ENCODE peak calls at places on chromosome 9, in five cellular contexts. One of them, this sample, is unnamed.

GRCh38 chr9:116219686-116220085 is 66.1 kb downstream of the PAPPA start:
- DNase-seq in CD8-positive, alpha-beta T cell: no peak
- DNase-seq in GM12865: no peak
- DNase-seq in body of pancreas: no peak
- DNase-seq in AG09309: no peak
- DNase-seq in this sample: peak

GRCh38 chr9:35771943-35772342 is 17.9 kb upstream of the MSMP start:
- DNase-seq in CD8-positive, alpha-beta T cell: no peak
- DNase-seq in GM12865: no peak
- DNase-seq in body of pancreas: no peak
- DNase-seq in AG09309: no peak
- DNase-seq in this sample: no peak

GRCh38 chr9:130128251-130128650 is 44.0 kb upstream of the NCS1 start:
- DNase-seq in CD8-positive, alpha-beta T cell: peak
- DNase-seq in GM12865: peak
- DNase-seq in body of pancreas: no peak
- DNase-seq in AG09309: no peak
- DNase-seq in this sample: no peak

GRCh38 chr9:130183133-130183762 is 11.0 kb downstream of the NCS1 start:
- DNase-seq in CD8-positive, alpha-beta T cell: no peak
- DNase-seq in GM12865: no peak
- DNase-seq in body of pancreas: peak
- DNase-seq in AG09309: peak
- DNase-seq in this sample: peak

GRCh38 chr9:123358181-123358894 is 2.3 kb downstream of the CRB2 start:
- DNase-seq in CD8-positive, alpha-beta T cell: no peak
- DNase-seq in GM12865: no peak
- DNase-seq in body of pancreas: no peak
- DNase-seq in AG09309: no peak
- DNase-seq in this sample: no peak

GRCh38 chr9:87494970-87495471 is 2.6 kb upstream of the DAPK1 start:
- DNase-seq in CD8-positive, alpha-beta T cell: no peak
- DNase-seq in GM12865: peak
- DNase-seq in body of pancreas: no peak
- DNase-seq in AG09309: no peak
- DNase-seq in this sample: no peak

GRCh38 chr9:116905131-116905724 is 218.1 kb downstream of the TRIM32 start:
- DNase-seq in CD8-positive, alpha-beta T cell: no peak
- DNase-seq in GM12865: no peak
- DNase-seq in body of pancreas: no peak
- DNase-seq in AG09309: no peak
- DNase-seq in this sample: no peak

GRCh38 chr9:4435197-4435596 is 55.1 kb upstream of the SLC1A1 start:
- DNase-seq in CD8-positive, alpha-beta T cell: no peak
- DNase-seq in GM12865: no peak
- DNase-seq in body of pancreas: no peak
- DNase-seq in AG09309: peak
- DNase-seq in this sample: no peak

GRCh38 chr9:134775552-134775951 is 105.1 kb upstream of the FCN2 start:
- DNase-seq in CD8-positive, alpha-beta T cell: no peak
- DNase-seq in GM12865: no peak
- DNase-seq in body of pancreas: no peak
- DNase-seq in AG09309: peak
- DNase-seq in this sample: no peak

GRCh38 chr9:123710299-123710698 is 219.6 kb downstream of the DENND1A start:
- DNase-seq in CD8-positive, alpha-beta T cell: no peak
- DNase-seq in GM12865: peak
- DNase-seq in body of pancreas: no peak
- DNase-seq in AG09309: peak
- DNase-seq in this sample: peak

GRCh38 chr9:114375386-114375785 is 12.4 kb downstream of the AKNA start:
- DNase-seq in CD8-positive, alpha-beta T cell: no peak
- DNase-seq in GM12865: no peak
- DNase-seq in body of pancreas: no peak
- DNase-seq in AG09309: no peak
- DNase-seq in this sample: no peak

GRCh38 chr9:132007371-132007701 is 72.3 kb downstream of the MED27 start:
- DNase-seq in CD8-positive, alpha-beta T cell: no peak
- DNase-seq in GM12865: no peak
- DNase-seq in body of pancreas: no peak
- DNase-seq in AG09309: no peak
- DNase-seq in this sample: no peak

GRCh38 chr9:21455320-21455719 is 15.1 kb downstream of the IFNA1 start:
- DNase-seq in CD8-positive, alpha-beta T cell: no peak
- DNase-seq in GM12865: peak
- DNase-seq in body of pancreas: no peak
- DNase-seq in AG09309: no peak
- DNase-seq in this sample: no peak

GRCh38 chr9:93613791-93614190 is 37.4 kb downstream of the PHF2 start:
- DNase-seq in CD8-positive, alpha-beta T cell: no peak
- DNase-seq in GM12865: no peak
- DNase-seq in body of pancreas: no peak
- DNase-seq in AG09309: no peak
- DNase-seq in this sample: no peak

GRCh38 chr9:84862786-84863185 is 193.3 kb downstream of the NTRK2 start:
- DNase-seq in CD8-positive, alpha-beta T cell: no peak
- DNase-seq in GM12865: no peak
- DNase-seq in body of pancreas: no peak
- DNase-seq in AG09309: no peak
- DNase-seq in this sample: no peak

GRCh38 chr9:34272146-34272545 is 56.9 kb downstream of the KIF24 start:
- DNase-seq in CD8-positive, alpha-beta T cell: no peak
- DNase-seq in GM12865: no peak
- DNase-seq in body of pancreas: no peak
- DNase-seq in AG09309: no peak
- DNase-seq in this sample: no peak

GRCh38 chr9:69421908-69422801 is 97.1 kb downstream of the ENTREP1 start:
- DNase-seq in CD8-positive, alpha-beta T cell: peak
- DNase-seq in GM12865: peak
- DNase-seq in body of pancreas: peak
- DNase-seq in AG09309: peak
- DNase-seq in this sample: no peak

GRCh38 chr9:18294229-18294628 is 179.7 kb upstream of the ADAMTSL1 start:
- DNase-seq in CD8-positive, alpha-beta T cell: no peak
- DNase-seq in GM12865: no peak
- DNase-seq in body of pancreas: no peak
- DNase-seq in AG09309: no peak
- DNase-seq in this sample: no peak

GRCh38 chr9:115043632-115044031 is 74.3 kb downstream of the TNC start:
- DNase-seq in CD8-positive, alpha-beta T cell: no peak
- DNase-seq in GM12865: no peak
- DNase-seq in body of pancreas: no peak
- DNase-seq in AG09309: no peak
- DNase-seq in this sample: no peak

GRCh38 chr9:116154334-116154975 is 864 bp downstream of the PAPPA start:
- DNase-seq in CD8-positive, alpha-beta T cell: no peak
- DNase-seq in GM12865: no peak
- DNase-seq in body of pancreas: no peak
- DNase-seq in AG09309: no peak
- DNase-seq in this sample: no peak

DNA sequence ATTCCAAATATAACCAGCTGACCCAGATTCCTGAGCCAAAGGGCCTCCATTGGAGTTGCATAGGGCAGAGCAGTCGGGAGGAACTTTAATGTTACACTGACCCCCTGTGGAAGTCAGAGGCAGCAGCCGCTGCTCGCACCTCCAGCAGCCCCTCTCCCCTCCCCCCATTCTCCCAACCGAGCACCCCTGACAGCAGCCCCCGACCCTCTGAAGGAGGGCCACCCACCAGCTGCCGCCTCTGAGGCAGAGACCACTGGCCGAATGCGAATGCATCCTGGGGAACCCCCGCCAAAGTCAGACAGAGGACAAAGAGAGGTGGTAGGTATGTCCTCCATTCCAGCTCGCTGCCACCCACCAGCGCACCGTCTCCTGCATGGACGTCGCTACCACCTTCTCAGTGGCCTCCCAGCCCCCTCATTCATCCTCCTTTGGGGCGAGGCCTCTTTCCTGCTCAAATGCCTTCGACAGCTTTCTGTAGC is 231.0 kb downstream of the CDK5RAP2 start:
- DNase-seq in CD8-positive, alpha-beta T cell: no peak
- DNase-seq in GM12865: peak
- DNase-seq in body of pancreas: no peak
- DNase-seq in AG09309: no peak
- DNase-seq in this sample: no peak
- TF ChIP-seq CTCF in CD8-positive, alpha-beta T cell: no peak
- TF ChIP-seq CTCF in GM12865: peak
- TF ChIP-seq CTCF in body of pancreas: peak
- TF ChIP-seq CTCF in AG09309: peak
- TF ChIP-seq CTCF in this sample: peak

GRCh38 chr9:98154678-98155077 is 35.7 kb upstream of the TRIM14 start:
- DNase-seq in CD8-positive, alpha-beta T cell: no peak
- DNase-seq in GM12865: no peak
- DNase-seq in body of pancreas: no peak
- DNase-seq in AG09309: no peak
- DNase-seq in this sample: no peak
- H3K4me3 ChIP-seq in CD8-positive, alpha-beta T cell: no peak
- H3K4me3 ChIP-seq in GM12865: no peak
- H3K4me3 ChIP-seq in body of pancreas: no peak
- H3K4me3 ChIP-seq in AG09309: no peak
- H3K4me3 ChIP-seq in this sample: no peak

DNA sequence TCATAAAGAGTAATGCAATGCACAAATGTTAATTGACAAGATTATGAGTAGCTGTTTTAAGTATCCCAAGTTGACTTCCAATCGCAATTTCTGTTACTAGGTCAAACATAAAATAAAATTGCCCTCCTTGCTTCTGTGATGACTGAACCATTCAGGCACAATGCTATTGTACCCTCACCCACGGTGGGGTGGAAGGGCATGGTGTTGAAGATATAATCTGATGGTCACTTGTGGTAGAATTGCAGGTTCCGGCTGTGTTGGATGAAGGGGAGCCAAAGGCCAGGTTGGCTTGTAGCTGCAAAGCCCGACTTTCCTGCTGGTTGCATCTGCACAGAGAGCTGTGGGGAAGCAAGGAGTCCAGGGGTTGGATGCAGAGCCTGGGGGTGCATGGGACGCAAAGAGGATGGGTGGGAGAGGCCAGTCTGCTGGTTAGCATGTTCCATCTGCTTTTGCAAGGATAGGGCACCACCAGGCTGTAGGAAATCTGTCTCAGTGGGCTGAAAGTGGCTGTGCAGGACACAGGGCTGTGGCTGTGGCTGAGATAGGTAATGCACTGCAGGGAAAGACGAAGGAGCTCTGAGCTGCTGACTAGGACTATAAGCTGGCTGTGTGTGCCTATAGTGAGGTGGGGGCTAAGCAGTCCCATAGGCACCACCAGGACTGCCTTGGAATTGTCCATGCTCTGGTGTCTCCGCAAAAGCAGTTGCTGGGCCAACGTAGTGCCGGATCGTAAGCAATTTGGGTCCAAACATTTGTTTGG is 31.5 kb upstream of the PUM3 start:
- DNase-seq in CD8-positive, alpha-beta T cell: no peak
- DNase-seq in GM12865: no peak
- DNase-seq in body of pancreas: no peak
- DNase-seq in AG09309: no peak
- DNase-seq in this sample: no peak
- TF ChIP-seq CTCF in CD8-positive, alpha-beta T cell: no peak
- TF ChIP-seq CTCF in GM12865: no peak
- TF ChIP-seq CTCF in body of pancreas: no peak
- TF ChIP-seq CTCF in AG09309: no peak
- TF ChIP-seq CTCF in this sample: no peak

DNA sequence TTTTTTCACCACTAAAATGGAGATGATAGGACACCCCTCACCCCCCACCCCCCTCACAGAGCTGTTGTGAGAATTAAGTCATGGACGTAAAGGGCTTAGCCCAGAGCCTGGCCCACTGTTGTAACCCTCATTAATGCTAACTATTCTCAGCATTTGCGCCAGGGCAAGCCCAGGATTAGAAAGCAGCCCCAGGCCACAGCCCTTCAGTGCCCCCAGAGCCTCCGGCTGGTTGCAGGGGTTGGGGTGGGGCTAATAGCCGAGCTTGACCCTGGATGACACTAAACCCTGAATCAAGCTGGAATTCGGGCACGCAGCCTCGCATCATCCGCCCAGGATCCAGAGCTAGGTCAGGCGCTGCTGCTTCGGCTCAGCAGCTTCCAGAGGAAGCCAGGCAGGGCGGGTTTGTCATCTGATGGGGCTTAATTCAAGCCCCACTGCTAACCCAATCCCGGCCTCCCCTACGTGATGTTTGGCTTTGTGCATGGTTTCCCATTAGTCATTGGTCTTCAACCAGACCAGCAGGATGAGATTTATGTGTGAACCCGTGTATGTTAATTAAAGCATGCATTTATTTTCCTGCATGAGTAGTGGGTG is 1.2 kb upstream of the MEGF9 start:
- DNase-seq in CD8-positive, alpha-beta T cell: no peak
- DNase-seq in GM12865: no peak
- DNase-seq in body of pancreas: no peak
- DNase-seq in AG09309: no peak
- DNase-seq in this sample: peak
- H3K4me3 ChIP-seq in CD8-positive, alpha-beta T cell: peak
- H3K4me3 ChIP-seq in GM12865: peak
- H3K4me3 ChIP-seq in body of pancreas: no peak
- H3K4me3 ChIP-seq in AG09309: peak
- H3K4me3 ChIP-seq in this sample: peak

GRCh38 chr9:6055213-6055612 is 39.8 kb upstream of the RANBP6 start:
- DNase-seq in CD8-positive, alpha-beta T cell: no peak
- DNase-seq in GM12865: peak
- DNase-seq in body of pancreas: peak
- DNase-seq in AG09309: peak
- DNase-seq in this sample: peak
- TF ChIP-seq CTCF in CD8-positive, alpha-beta T cell: peak
- TF ChIP-seq CTCF in GM12865: peak
- TF ChIP-seq CTCF in body of pancreas: peak
- TF ChIP-seq CTCF in AG09309: peak
- TF ChIP-seq CTCF in this sample: peak

GRCh38 chr9:2013688-2014087 is 1.5 kb upstream of the SMARCA2 start:
- DNase-seq in CD8-positive, alpha-beta T cell: no peak
- DNase-seq in GM12865: no peak
- DNase-seq in body of pancreas: no peak
- DNase-seq in AG09309: peak
- DNase-seq in this sample: no peak
- H3K4me3 ChIP-seq in CD8-positive, alpha-beta T cell: no peak
- H3K4me3 ChIP-seq in GM12865: peak
- H3K4me3 ChIP-seq in body of pancreas: no peak
- H3K4me3 ChIP-seq in AG09309: peak
- H3K4me3 ChIP-seq in this sample: peak

GRCh38 chr9:840343-840742 is 1.2 kb upstream of the DMRT1 start:
- DNase-seq in CD8-positive, alpha-beta T cell: no peak
- DNase-seq in GM12865: no peak
- DNase-seq in body of pancreas: no peak
- DNase-seq in AG09309: no peak
- DNase-seq in this sample: no peak
- TF ChIP-seq CTCF in CD8-positive, alpha-beta T cell: no peak
- TF ChIP-seq CTCF in GM12865: no peak
- TF ChIP-seq CTCF in body of pancreas: no peak
- TF ChIP-seq CTCF in AG09309: no peak
- TF ChIP-seq CTCF in this sample: no peak

GRCh38 chr9:112654282-112654681 is 63.6 kb downstream of the INIP start:
- DNase-seq in CD8-positive, alpha-beta T cell: no peak
- DNase-seq in GM12865: no peak
- DNase-seq in body of pancreas: no peak
- DNase-seq in AG09309: no peak
- DNase-seq in this sample: no peak
- H3K4me3 ChIP-seq in CD8-positive, alpha-beta T cell: no peak
- H3K4me3 ChIP-seq in GM12865: no peak
- H3K4me3 ChIP-seq in body of pancreas: no peak
- H3K4me3 ChIP-seq in AG09309: no peak
- H3K4me3 ChIP-seq in this sample: no peak